ENCODE peak calls at places on chromosomes 7 and 10, in four cellular contexts. X, P, C and M are unnamed samples.

GRCh38 chr7:75735059-75735458 is 3.7 kb downstream of the HIP1 start:
- DNase-seq in X (no peak), P (no peak), C (no peak), M (no peak)

GRCh38 chr7:65379318-65379717 is 5.7 kb downstream of the ZNF92 start:
- DNase-seq in X (no peak), P (peak), C (peak), M (no peak)

GRCh38 chr10:79082035-79082373 is 13.2 kb downstream of the ZMIZ1 start:
- DNase-seq in X (no peak), P (no peak), C (no peak), M (no peak)

GRCh38 chr10:130021373-130021950 is 57.4 kb upstream of the EBF3 start:
- DNase-seq in X (no peak), P (peak), C (peak), M (peak)

GRCh38 chr7:50869108-50869716 is 86.5 kb upstream of the GRB10 start:
- DNase-seq in X (peak), P (peak), C (peak), M (peak)

GRCh38 chr10:49600046-49600445 is 10.1 kb upstream of the SLC18A3 start:
- DNase-seq in X (no peak), P (no peak), C (no peak), M (no peak)

GRCh38 chr10:110401401-110402076 is 96.2 kb upstream of the DUSP5 start:
- DNase-seq in X (no peak), P (no peak), C (no peak), M (no peak)

GRCh38 chr7:134701272-134701671 is 54.6 kb downstream of the BPGM start:
- DNase-seq in X (no peak), P (peak), C (peak), M (no peak)

GRCh38 chr10:129755075-129756020 is 208.7 kb downstream of the EBF3 start:
- DNase-seq in X (no peak), P (no peak), C (no peak), M (no peak)

GRCh38 chr7:70602135-70602534 is 529.8 kb upstream of the GALNT17 start:
- DNase-seq in X (no peak), P (no peak), C (no peak), M (no peak)

GRCh38 chr10:1156921-1157614 is 100.9 kb downstream of the WDR37 start:
- DNase-seq in X (no peak), P (no peak), C (no peak), M (no peak)

GRCh38 chr10:29926649-29927048 is 132.7 kb downstream of the JCAD start:
- DNase-seq in X (no peak), P (peak), C (peak), M (peak)

GRCh38 chr10:91683976-91684375 is 51.1 kb upstream of the PPP1R3C start:
- DNase-seq in X (no peak), P (peak), C (peak), M (peak)

GRCh38 chr7:140215281-140215680 is 38.5 kb upstream of the KDM7A start:
- DNase-seq in X (no peak), P (no peak), C (no peak), M (no peak)

GRCh38 chr10:77949167-77949566 is 22.6 kb upstream of the DLG5 start:
- DNase-seq in X (peak), P (peak), C (peak), M (no peak)

GRCh38 chr7:22113041-22113440 is 167.3 kb upstream of the CDCA7L start:
- DNase-seq in X (no peak), P (no peak), C (no peak), M (no peak)

GRCh38 chr7:115812796-115813195 is 217.8 kb downstream of the TFEC start:
- DNase-seq in X (no peak), P (no peak), C (no peak), M (no peak)

GRCh38 chr10:115801987-115802386 is 471.0 kb downstream of the GFRA1 start:
- DNase-seq in X (no peak), P (no peak), C (no peak), M (no peak)

GRCh38 chr7:9307131-9307530 is 873.7 kb downstream of the NXPH1 start:
- DNase-seq in X (no peak), P (no peak), C (no peak), M (no peak)

GRCh38 chr10:51010977-51011376 is 63.3 kb upstream of the PRKG1 start:
- DNase-seq in X (no peak), P (peak), C (peak), M (no peak)

GRCh38 chr7:137879357-137880158 is 32.8 kb upstream of the DGKI start:
- DNase-seq in X (no peak), P (peak), C (no peak), M (no peak)

GRCh38 chr10:111122127-111122526 is 45.3 kb downstream of the ADRA2A start:
- DNase-seq in X (no peak), P (no peak), C (no peak), M (no peak)

GRCh38 chr10:34538291-34538829 is 276.7 kb downstream of the PARD3 start:
- DNase-seq in X (no peak), P (peak), C (no peak), M (no peak)

GRCh38 chr10:62037166-62037831 is 135.8 kb downstream of the ARID5B start:
- DNase-seq in X (peak), P (peak), C (peak), M (no peak)

GRCh38 chr10:13784067-13784466 is 197.3 kb downstream of the PRPF18 start:
- DNase-seq in X (no peak), P (no peak), C (peak), M (no peak)

GRCh38 chr10:59668081-59668480 is 41.6 kb downstream of the SLC16A9 start:
- DNase-seq in X (no peak), P (no peak), C (no peak), M (no peak)

GRCh38 chr7:76149847-76150691 is 51.6 kb upstream of the SRRM3 start:
- DNase-seq in X (no peak), P (no peak), C (no peak), M (no peak)

GRCh38 chr10:30125484-30125883 is 66.1 kb upstream of the JCAD start:
- DNase-seq in X (no peak), P (no peak), C (no peak), M (no peak)

GRCh38 chr10:56728349-56728748 is 367.3 kb upstream of the ZWINT start:
- DNase-seq in X (no peak), P (no peak), C (no peak), M (no peak)

GRCh38 chr7:43649755-43650274 is 66.9 kb downstream of the STK17A start:
- DNase-seq in X (peak), P (no peak), C (no peak), M (no peak)

GRCh38 chr10:113960617-113961260 is 82.9 kb upstream of the ADRB1 start:
- DNase-seq in X (peak), P (no peak), C (no peak), M (no peak)
- H3K4me3 ChIP-seq in X (no peak), P (no peak), C (no peak), M (no peak)

DNA sequence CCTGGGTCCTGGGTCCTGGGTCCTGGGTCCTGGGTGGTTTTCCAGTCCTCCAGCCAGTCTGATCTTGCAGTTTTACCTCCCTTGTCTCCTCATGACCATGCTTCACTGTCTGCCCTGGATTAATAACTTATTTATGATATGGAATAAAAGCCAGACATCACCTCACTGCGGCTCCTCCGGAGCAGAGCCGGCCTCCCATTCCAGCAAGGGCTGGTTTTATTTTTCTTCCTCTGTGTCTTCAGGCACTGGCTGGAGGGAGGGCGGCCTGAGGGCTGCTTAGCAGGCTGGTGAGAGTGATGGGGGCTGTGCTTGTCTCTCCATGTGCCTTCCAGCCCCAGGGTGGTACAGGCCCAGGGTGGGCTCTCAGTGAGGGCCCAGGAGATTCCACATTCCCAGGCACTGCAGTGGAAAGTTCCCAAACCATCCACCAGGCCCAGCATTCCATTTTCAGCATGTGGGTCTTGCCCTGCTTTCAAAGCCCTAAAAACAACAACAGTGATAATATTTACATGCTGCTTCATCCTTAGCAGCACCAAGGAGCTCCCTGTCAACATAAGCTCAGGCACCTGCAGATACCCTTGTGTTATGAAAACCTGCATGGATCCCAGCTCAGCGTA is 12.6 kb downstream of the ADAMTS14 start:
- DNase-seq in X (no peak), P (no peak), C (no peak), M (no peak)
- TF ChIP-seq CTCF in X (no peak), P (no peak), C (no peak), M (no peak)

DNA sequence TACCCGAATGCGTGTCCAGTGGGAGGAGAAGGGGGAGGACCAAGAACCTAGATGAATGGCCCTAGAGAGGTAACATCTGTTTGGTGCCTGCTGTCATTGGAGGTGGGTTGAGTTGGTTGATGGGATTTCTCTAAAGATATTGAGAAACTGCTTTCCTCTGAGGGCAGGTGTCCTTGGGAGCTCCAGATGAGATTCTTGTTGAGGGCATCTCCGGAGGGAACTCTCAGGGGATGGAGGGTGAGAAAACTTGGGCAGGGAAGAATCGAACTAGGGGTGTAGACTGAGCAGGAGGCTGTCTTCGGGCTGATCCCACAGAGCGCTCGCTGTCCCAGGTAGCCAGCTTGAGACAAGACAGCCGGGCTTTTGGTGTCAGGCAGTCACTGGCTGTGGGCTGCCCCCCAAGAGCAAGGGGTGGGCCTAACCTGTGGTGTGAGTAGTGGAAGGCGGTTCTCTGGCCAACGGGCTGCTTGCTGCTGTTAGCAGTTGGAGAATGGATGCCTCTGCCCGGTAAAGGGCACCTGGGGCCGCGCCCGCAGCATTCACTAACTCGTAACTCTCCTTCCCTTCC is 3.7 kb downstream of the IRF5 start:
- DNase-seq in X (no peak), P (no peak), C (no peak), M (no peak)
- H3K4me3 ChIP-seq in X (no peak), P (no peak), C (no peak), M (no peak)

GRCh38 chr7:47435889-47436312 is 146.0 kb downstream of the TNS3 start:
- DNase-seq in X (peak), P (peak), C (peak), M (peak)
- TF ChIP-seq CTCF in X (peak), P (peak), C (peak), M (peak)

DNA sequence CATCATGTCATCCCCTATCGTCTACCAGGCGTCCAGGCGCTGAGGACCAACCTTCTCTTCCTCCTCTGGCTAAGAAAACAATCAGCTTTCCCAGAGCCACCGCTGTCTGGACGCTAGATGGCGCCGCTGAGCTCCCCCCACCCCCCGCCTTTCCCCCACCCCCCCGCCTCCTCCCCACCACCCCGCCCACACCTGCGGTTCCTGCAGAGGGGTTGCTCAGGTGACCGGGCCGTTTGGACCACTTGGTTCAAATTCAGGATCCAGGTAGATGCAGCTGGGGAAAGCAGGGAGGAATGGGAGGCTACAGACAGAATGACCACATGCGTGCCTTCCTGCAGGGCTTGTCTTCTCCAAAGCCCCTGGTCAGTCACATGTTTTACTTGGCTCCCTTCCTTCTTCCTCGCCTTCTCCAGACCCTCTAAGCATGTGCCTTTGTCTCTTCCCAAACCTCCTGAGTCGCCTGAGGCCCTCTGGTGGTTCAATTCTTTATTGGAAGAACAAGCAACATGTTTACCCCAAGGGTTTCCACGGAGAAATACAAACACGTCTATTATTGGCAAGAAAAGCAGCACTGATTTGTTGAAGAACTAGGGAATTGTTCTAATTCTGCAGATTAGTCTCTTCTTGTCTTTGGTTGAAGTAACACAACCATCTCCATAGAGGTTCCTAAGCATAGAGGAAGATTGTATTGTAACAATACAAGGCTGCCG is 24.7 kb downstream of the AOC1 start:
- DNase-seq in X (peak), P (peak), C (peak), M (no peak)
- H3K4me3 ChIP-seq in X (no peak), P (no peak), C (no peak), M (no peak)